ENCODE peak calls at places on chromosomes 5 and 9, in ten cellular contexts. X is GM23248, Q is stomach, L is OCI-LY7, J is body of pancreas, S is right lobe of liver, K is mammary epithelial cell, O is thoracic aorta, F is heart right ventricle, R is right cardiac atrium. D is an unnamed sample. For H3K4me1, the result is how much of the 10 kb centered on the place peaks cover.

GRCh38 chr5:657570-657969 is 35.6 kb downstream of the TPPP start:
- DNase-seq in J (no peak), S (no peak), K (no peak), F (no peak), L (no peak), R (no peak), X (peak), O (no peak), Q (no peak), D (no peak)

GRCh38 chr9:132507670-132508469 is 74.5 kb upstream of the BARHL1 start:
- DNase-seq in R (peak), K (peak), J (peak), X (peak), F (peak), Q (peak), O (no peak), L (peak), S (peak), D (peak)

GRCh38 chr5:102867999-102868662 is 113.0 kb downstream of the PAM start:
- DNase-seq in L (no peak), X (peak), Q (no peak), K (no peak), S (no peak), J (no peak), O (no peak), F (no peak), R (no peak), D (no peak)

GRCh38 chr9:37034320-37034937 is 361 bp upstream of the PAX5 start:
- DNase-seq in K (no peak), X (peak), Q (no peak), L (peak), F (no peak), R (peak), S (no peak), O (no peak), J (no peak), D (no peak)

GRCh38 chr9:136107155-136107952 is 11.3 kb downstream of the TMEM250 start:
- DNase-seq in Q (peak), J (no peak), K (no peak), O (no peak), F (no peak), S (no peak), X (no peak), R (no peak), L (peak), D (no peak)

GRCh38 chr5:168529361-168530234 is 493 bp downstream of the FBLL1 start:
- DNase-seq in J (no peak), L (no peak), O (no peak), Q (no peak), F (no peak), X (peak), K (no peak), R (peak), S (no peak), D (peak)

GRCh38 chr9:136532799-136533774 is 12.8 kb downstream of the NOTCH1 start:
- DNase-seq in L (no peak), X (no peak), O (no peak), F (no peak), J (no peak), Q (no peak), K (no peak), S (no peak), R (no peak), D (no peak)

GRCh38 chr9:14782652-14783051 is 60.1 kb upstream of the CER1 start:
- DNase-seq in R (no peak), L (no peak), O (no peak), K (no peak), Q (no peak), S (no peak), J (no peak), X (no peak), F (no peak), D (no peak)

GRCh38 chr9:17294822-17295624 is 160.2 kb downstream of the CNTLN start:
- DNase-seq in K (no peak), O (no peak), J (no peak), S (no peak), L (no peak), X (no peak), R (peak), Q (no peak), F (no peak), D (no peak)

GRCh38 chr5:181215997-181216982 is 6.8 kb upstream of the TRIM41 start:
- DNase-seq in X (no peak), R (no peak), L (peak), K (peak), O (no peak), Q (no peak), S (no peak), J (no peak), F (no peak), D (no peak)

GRCh38 chr9:136572003-136572595 is 26.3 kb upstream of the NOTCH1 start:
- DNase-seq in K (no peak), S (no peak), R (peak), L (no peak), O (no peak), Q (no peak), F (peak), X (no peak), J (no peak), D (peak)

GRCh38 chr5:42361321-42361688 is 61.9 kb upstream of the GHR start:
- DNase-seq in L (no peak), J (no peak), K (no peak), R (no peak), O (no peak), Q (no peak), F (no peak), S (no peak), X (no peak), D (no peak)

GRCh38 chr5:75337366-75338021 is 474 bp downstream of the HMGCR start:
- DNase-seq in R (peak), X (peak), L (peak), O (no peak), F (no peak), Q (peak), J (no peak), S (no peak), K (peak), D (peak)

GRCh38 chr5:66796306-66797292 is 200.4 kb downstream of the MAST4 start:
- DNase-seq in X (peak), L (no peak), J (no peak), F (no peak), R (no peak), Q (no peak), S (no peak), O (no peak), K (no peak), D (no peak)

GRCh38 chr5:158463971-158464370 is 605.0 kb upstream of the CLINT1 start:
- DNase-seq in S (peak), R (peak), X (peak), K (peak), F (peak), Q (no peak), L (no peak), J (no peak), O (no peak), D (peak)

GRCh38 chr9:91211919-91212318 is 149.8 kb downstream of the AUH start:
- DNase-seq in X (peak), J (no peak), L (no peak), Q (peak), K (no peak), O (no peak), R (no peak), S (peak), F (no peak), D (no peak)

GRCh38 chr9:98154678-98155077 is 35.7 kb upstream of the TRIM14 start:
- DNase-seq in S (no peak), Q (no peak), L (no peak), J (no peak), O (no peak), K (peak), R (no peak), X (no peak), F (no peak), D (no peak)

GRCh38 chr5:56740000-56740399 is 75.3 kb upstream of the MAP3K1 start:
- DNase-seq in Q (no peak), F (no peak), O (no peak), S (no peak), X (no peak), R (no peak), K (no peak), J (no peak), L (no peak), D (no peak)

GRCh38 chr9:100350188-100350587 is 2.6 kb downstream of the TEX10 start:
- DNase-seq in F (no peak), J (no peak), S (no peak), Q (no peak), X (peak), R (no peak), L (peak), K (no peak), O (no peak), D (no peak)

GRCh38 chr9:101275671-101276250 is 109.0 kb downstream of the BAAT start:
- DNase-seq in F (no peak), Q (no peak), S (no peak), L (no peak), X (no peak), J (no peak), O (no peak), K (no peak), R (no peak), D (no peak)

GRCh38 chr5:91223886-91224285 is 159.2 kb downstream of the ARRDC3 start:
- DNase-seq in J (no peak), X (peak), R (no peak), L (no peak), O (no peak), K (peak), S (no peak), Q (no peak), F (no peak), D (no peak)

GRCh38 chr5:141841781-141842180 is 36.4 kb downstream of the PCDH1 start:
- DNase-seq in Q (peak), J (peak), L (no peak), O (no peak), S (peak), F (no peak), X (no peak), R (no peak), K (no peak), D (no peak)

GRCh38 chr5:141841376-141841775 is 36.8 kb downstream of the PCDH1 start:
- DNase-seq in K (no peak), X (no peak), Q (peak), S (peak), F (peak), O (no peak), R (no peak), J (peak), L (no peak), D (no peak)

GRCh38 chr5:141845371-141845821 is 32.8 kb downstream of the PCDH1 start:
- DNase-seq in K (no peak), O (no peak), J (no peak), Q (no peak), S (no peak), L (peak), X (peak), R (no peak), F (no peak), D (no peak)

GRCh38 chr5:141844414-141845097 is 33.7 kb downstream of the PCDH1 start:
- DNase-seq in F (no peak), S (no peak), J (no peak), O (no peak), X (no peak), K (no peak), R (no peak), Q (no peak), L (no peak), D (no peak)

GRCh38 chr5:141843156-141843927 is 34.9 kb downstream of the PCDH1 start:
- DNase-seq in O (no peak), R (no peak), J (no peak), L (no peak), F (no peak), K (peak), Q (peak), S (no peak), X (peak), D (no peak)
- H3K4me1 ChIP-seq in O (under half), R (under half), J (under half), L (half or more), F (half or more), K (under half), Q (half or more), S (under half), X (under half), D (under half)

DNA sequence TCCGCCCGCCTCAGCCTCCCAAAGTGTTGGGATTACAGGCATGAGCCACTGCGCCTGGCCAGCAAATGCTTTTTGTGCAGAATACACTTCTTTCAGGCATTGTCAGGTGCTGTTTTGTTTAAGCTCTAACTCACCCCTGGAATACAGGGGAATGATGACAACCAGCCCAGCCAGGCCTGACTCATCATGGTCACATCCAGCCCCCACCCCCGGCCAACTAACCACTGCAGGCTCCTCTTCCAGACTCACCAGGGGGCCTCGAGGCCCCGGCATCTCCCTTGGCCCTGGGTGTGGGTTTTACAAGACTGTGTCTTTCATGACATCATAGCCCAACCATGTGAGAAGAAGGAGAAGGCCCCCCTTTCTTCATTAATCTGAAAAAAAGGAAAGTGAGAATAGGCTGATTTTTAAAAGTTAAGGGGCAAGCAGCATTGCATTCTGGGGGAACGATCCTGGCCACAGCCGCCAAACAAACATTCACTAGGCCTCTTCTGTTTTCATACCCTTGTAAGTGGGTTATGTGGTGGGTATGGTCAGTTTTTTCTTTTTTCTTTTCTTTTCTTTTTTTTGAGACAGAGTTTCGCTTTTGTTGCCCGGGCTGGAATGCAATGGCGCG is 35.6 kb downstream of the OLFML2A start:
- DNase-seq in J (no peak), R (peak), X (peak), K (peak), Q (no peak), S (no peak), L (no peak), F (no peak), O (no peak), D (peak)
- H3K27ac ChIP-seq in J (no peak), R (peak), X (peak), K (peak), Q (no peak), S (no peak), L (no peak), F (no peak), O (no peak), D (peak)

GRCh38 chr9:88997646-88998045 is 6.4 kb downstream of the S1PR3 start:
- DNase-seq in O (no peak), S (no peak), F (no peak), Q (no peak), K (no peak), L (no peak), X (no peak), J (no peak), R (no peak), D (no peak)
- H3K4me1 ChIP-seq in O (under half), S (under half), F (half or more), Q (under half), K (under half), L (under half), X (under half), J (under half), R (under half), D (under half)

GRCh38 chr9:134626141-134626423 is 15.5 kb upstream of the COL5A1 start:
- DNase-seq in L (no peak), F (no peak), X (no peak), S (no peak), K (no peak), R (no peak), O (no peak), Q (no peak), J (peak), D (no peak)

GRCh38 chr9:134624827-134625181 is 16.8 kb upstream of the COL5A1 start:
- DNase-seq in F (no peak), S (peak), J (no peak), Q (no peak), K (peak), L (no peak), X (peak), O (no peak), R (peak), D (no peak)

GRCh38 chr9:134626576-134627416 is 14.8 kb upstream of the COL5A1 start:
- DNase-seq in Q (no peak), J (peak), X (no peak), L (no peak), R (peak), K (no peak), S (peak), F (no peak), O (no peak), D (peak)

GRCh38 chr9:134624119-134624826 is 17.3 kb upstream of the COL5A1 start:
- DNase-seq in J (peak), X (peak), Q (no peak), F (no peak), L (no peak), O (no peak), R (peak), S (peak), K (no peak), D (no peak)

DNA sequence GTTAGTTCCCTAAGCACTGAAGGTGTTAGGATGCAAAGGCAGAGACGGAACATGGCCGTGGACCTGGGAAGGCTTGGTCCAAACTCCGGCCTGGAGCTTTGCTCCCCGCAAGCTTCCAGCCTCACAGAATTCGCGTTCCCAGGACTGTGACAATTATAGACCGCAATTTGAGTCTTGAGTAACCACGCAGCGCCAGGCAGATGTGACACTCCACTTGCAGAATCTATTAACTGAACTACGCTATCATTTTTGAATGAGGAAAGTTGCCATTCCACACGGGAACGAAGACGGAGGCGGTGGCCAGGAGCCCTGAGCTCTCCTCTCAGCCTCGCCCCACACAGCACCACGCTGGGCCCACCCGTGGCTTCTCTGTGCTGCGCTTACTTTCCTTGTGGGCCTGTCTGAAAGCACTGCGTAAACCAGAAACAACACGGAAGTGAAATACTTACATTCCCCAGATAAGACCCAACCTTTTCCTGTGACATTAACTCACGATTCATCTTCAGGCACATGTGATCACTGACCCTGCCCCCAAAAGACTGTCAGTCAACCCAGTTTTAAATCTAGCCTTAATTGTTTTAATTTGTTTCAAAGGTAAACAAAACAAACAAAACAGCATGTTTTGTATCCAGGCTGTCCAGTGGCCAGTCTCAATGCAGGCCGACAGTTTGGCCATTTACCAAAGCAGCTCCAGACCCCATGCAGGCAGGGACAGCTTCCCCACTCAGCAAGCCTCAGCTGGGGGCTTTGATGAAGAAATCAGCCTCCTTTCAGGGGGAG is 16.1 kb upstream of the COL5A1 start:
- DNase-seq in Q (no peak), K (no peak), R (peak), F (no peak), O (no peak), J (no peak), S (peak), X (peak), L (no peak), D (no peak)
- H3K27ac ChIP-seq in Q (no peak), K (no peak), R (no peak), F (no peak), O (no peak), J (no peak), S (no peak), X (peak), L (no peak), D (no peak)

GRCh38 chr5:14603141-14603540 is 21.5 kb downstream of the OTULINL start:
- DNase-seq in S (no peak), L (no peak), K (no peak), R (no peak), F (no peak), O (no peak), J (no peak), X (no peak), Q (no peak), D (no peak)
- H3K4me1 ChIP-seq in S (under half), L (under half), K (under half), R (under half), F (under half), O (under half), J (under half), X (under half), Q (under half), D (under half)

GRCh38 chr5:14417792-14418765 is 163.5 kb upstream of the OTULINL start:
- DNase-seq in R (no peak), J (no peak), O (no peak), S (no peak), F (no peak), L (no peak), K (no peak), X (no peak), Q (no peak), D (no peak)
- H3K27ac ChIP-seq in R (no peak), J (no peak), O (no peak), S (no peak), F (peak), L (no peak), K (no peak), X (peak), Q (no peak), D (no peak)

GRCh38 chr9:70260606-70261005 is 1.8 kb downstream of the SMC5 start:
- DNase-seq in F (no peak), S (no peak), X (no peak), Q (no peak), K (no peak), J (no peak), L (peak), O (no peak), R (no peak), D (no peak)

GRCh38 chr9:70260007-70260443 is 1.2 kb downstream of the SMC5 start:
- DNase-seq in J (peak), O (no peak), S (no peak), Q (no peak), R (peak), F (no peak), X (no peak), K (peak), L (no peak), D (no peak)

GRCh38 chr9:70258692-70259511 is at the start of gene SMC5:
- DNase-seq in X (peak), F (peak), L (peak), O (peak), K (peak), J (peak), Q (peak), R (peak), S (peak), D (peak)

GRCh38 chr9:70257991-70258691 is 637 bp upstream of the SMC5 start:
- DNase-seq in R (peak), F (no peak), O (no peak), L (peak), X (peak), K (peak), J (no peak), S (peak), Q (peak), D (no peak)

GRCh38 chr9:70259512-70259802 is 679 bp downstream of the SMC5 start:
- DNase-seq in K (no peak), J (no peak), O (no peak), Q (no peak), X (no peak), L (no peak), F (no peak), R (no peak), S (no peak), D (no peak)
- H3K4me1 ChIP-seq in K (half or more), J (half or more), O (under half), Q (under half), X (half or more), L (under half), F (half or more), R (under half), S (under half), D (under half)

GRCh38 chr9:131276107-131276888 is at the start of gene FAM78A:
- DNase-seq in X (peak), R (peak), F (peak), O (no peak), Q (peak), S (no peak), L (peak), J (no peak), K (no peak), D (peak)
- H3K27ac ChIP-seq in X (no peak), R (peak), F (peak), O (peak), Q (peak), S (peak), L (peak), J (no peak), K (no peak), D (peak)

GRCh38 chr5:115503420-115503819 is 41.2 kb downstream of the FEM1C start:
- DNase-seq in L (no peak), X (no peak), K (no peak), F (no peak), S (no peak), J (no peak), Q (no peak), O (no peak), R (no peak), D (no peak)
- H3K4me1 ChIP-seq in L (under half), X (under half), K (under half), F (under half), S (under half), J (under half), Q (under half), O (under half), R (under half), D (under half)

GRCh38 chr5:140265845-140266244 is 37.1 kb downstream of the PFDN1 start:
- DNase-seq in S (no peak), F (no peak), L (no peak), J (no peak), X (no peak), Q (no peak), O (no peak), R (no peak), K (no peak), D (no peak)
- H3K27ac ChIP-seq in S (no peak), F (no peak), L (peak), J (no peak), X (no peak), Q (no peak), O (no peak), R (peak), K (no peak), D (peak)